ENCODE peak calls at places on chromosomes 6 and 20, in eight cellular contexts. L is GDM1; U is NCI-H345; Q is ovary; C is germinal center; P is effector CD4-positive, alpha-beta T cell; K is stimulated activated naive CD8-positive, alpha-beta T cell treated with anti-CD3 and anti-CD28 coated beads, Interleukin-15, Interleukin-2, amounts not matched to agents 100 U/mL and 50 U/mL, for 24 hours; T is fibroblast of pulmonary artery. Z is an unnamed sample.

GRCh38 chr6:15642276-15642675 is 20.6 kb downstream of the DTNBP1 start:
- DNase-seq in L (no peak), U (no peak), Q (no peak), C (peak; percentile 40), P (no peak), K (no peak), T (no peak), Z (no peak)

GRCh38 chr20:35174458-35175216 is 2.8 kb downstream of the PROCR start:
- DNase-seq in L (no peak), U (no peak), Q (no peak), C (no peak), P (no peak), K (no peak), T (no peak), Z (no peak)

GRCh38 chr6:169340395-169340794 is 86.7 kb upstream of the THBS2 start:
- DNase-seq in L (no peak), U (no peak), Q (no peak), C (no peak), P (no peak), K (no peak), T (no peak), Z (peak; percentile 79)

GRCh38 chr6:154749341-154749740 is 16.1 kb downstream of the SCAF8 start:
- DNase-seq in L (no peak), U (no peak), Q (no peak), C (no peak), P (no peak), K (no peak), T (no peak), Z (no peak)

GRCh38 chr20:34114809-34115208 is 2.8 kb upstream of the EIF2S2 start:
- DNase-seq in L (no peak), U (no peak), Q (no peak), C (no peak), P (no peak), K (no peak), T (no peak), Z (no peak)

GRCh38 chr6:54428437-54428836 is 120.2 kb downstream of the TINAG start:
- DNase-seq in L (no peak), U (no peak), Q (no peak), C (no peak), P (no peak), K (no peak), T (no peak), Z (no peak)

GRCh38 chr6:21522773-21523490 is 70.6 kb upstream of the SOX4 start:
- DNase-seq in L (no peak), U (peak; percentile 81), Q (no peak), C (no peak), P (no peak), K (no peak), T (no peak), Z (no peak)

GRCh38 chr6:150115769-150116168 is 27.1 kb upstream of the PPP1R14C start:
- DNase-seq in L (no peak), U (no peak), Q (no peak), C (no peak), P (no peak), K (no peak), T (no peak), Z (no peak)

GRCh38 chr20:4664691-4665360 is 56.9 kb upstream of the PRND start:
- DNase-seq in L (no peak), U (no peak), Q (no peak), C (no peak), P (no peak), K (no peak), T (no peak), Z (no peak)

GRCh38 chr6:42236030-42236429 is 18.4 kb upstream of the MRPS10 start:
- DNase-seq in L (no peak), U (no peak), Q (no peak), C (no peak), P (no peak), K (no peak), T (no peak), Z (no peak)

GRCh38 chr6:101402618-101403002 is 9.1 kb downstream of the GRIK2 start:
- DNase-seq in L (no peak), U (no peak), Q (no peak), C (no peak), P (no peak), K (no peak), T (no peak), Z (no peak)

GRCh38 chr6:2857580-2858337 is 16.1 kb upstream of the SERPINB1 start:
- DNase-seq in L (no peak), U (no peak), Q (peak; percentile 76), C (peak; percentile 50), P (peak; percentile 66), K (peak; percentile 86), T (peak; percentile 95), Z (peak; percentile 90)

GRCh38 chr6:164640946-164641345 is 668.5 kb downstream of the C6orf118 start:
- DNase-seq in L (no peak), U (peak; percentile 65), Q (no peak), C (no peak), P (no peak), K (no peak), T (no peak), Z (no peak)

GRCh38 chr6:53410508-53411258 is 61.9 kb upstream of the ELOVL5 start:
- DNase-seq in L (peak; percentile 10), U (no peak), Q (no peak), C (peak; percentile 70), P (peak; percentile 55), K (peak; percentile 54), T (peak; percentile 51), Z (no peak)

GRCh38 chr20:35702051-35702823 is 3.0 kb downstream of the ROMO1 start:
- DNase-seq in L (no peak), U (no peak), Q (no peak), C (no peak), P (no peak), K (no peak), T (no peak), Z (no peak)

GRCh38 chr20:19993937-19994667 is 23.1 kb upstream of the NAA20 start:
- DNase-seq in L (no peak), U (no peak), Q (no peak), C (no peak), P (no peak), K (no peak), T (peak; percentile 46), Z (no peak)

Z was measured in esophagus muscularis mucosa.